ENCODE peak calls at places on chromosome 21, in five cellular contexts. C is stomach, W is posterior cingulate gyrus, D is body of pancreas, Z is renal cortical epithelial cell. K is an unnamed sample.

GRCh38 chr21:14088391-14088790 is 122.4 kb downstream of the LIPI start:
- DNase-seq in C (no peak), Z (no peak), W (no peak), D (no peak), K (no peak)

GRCh38 chr21:36913247-36914169 is 53.0 kb downstream of the HLCS start:
- DNase-seq in D (no peak), Z (no peak), C (no peak), W (no peak), K (no peak)

GRCh38 chr21:45970674-45971486 is 10.7 kb upstream of the COL6A1 start:
- DNase-seq in W (peak), D (peak), C (no peak), Z (no peak), K (no peak)

GRCh38 chr21:17903029-17903806 is 84.1 kb upstream of the C21orf91 start:
- DNase-seq in D (no peak), C (no peak), Z (peak), W (no peak), K (no peak)

GRCh38 chr21:38631171-38631570 is 132.9 kb upstream of the ERG start:
- DNase-seq in Z (no peak), W (no peak), C (no peak), D (no peak), K (no peak)

GRCh38 chr21:45818904-45819285 is 162.7 kb upstream of the COL6A1 start:
- DNase-seq in C (no peak), D (no peak), W (no peak), Z (peak), K (no peak)

GRCh38 chr21:43467785-43468184 is 40.9 kb upstream of the SIK1 start:
- DNase-seq in D (no peak), Z (no peak), C (no peak), W (no peak), K (no peak)

GRCh38 chr21:20292280-20292679 is 705.9 kb upstream of the NCAM2 start:
- DNase-seq in W (no peak), C (no peak), Z (no peak), D (no peak), K (no peak)

GRCh38 chr21:15586752-15587436 is 142.9 kb upstream of the USP25 start:
- DNase-seq in D (no peak), Z (no peak), C (no peak), W (no peak), K (no peak)

GRCh38 chr21:43318841-43319781 is 107.8 kb downstream of the SIK1 start:
- DNase-seq in W (peak), Z (no peak), D (no peak), C (no peak), K (no peak)

GRCh38 chr21:33198346-33199135 is 31.2 kb upstream of the IFNAR2 start:
- DNase-seq in W (no peak), C (no peak), D (peak), Z (no peak), K (peak)

GRCh38 chr21:43984905-43985689 is 27.0 kb upstream of the TRAPPC10 start:
- DNase-seq in C (no peak), Z (peak), D (no peak), W (peak), K (no peak)

GRCh38 chr21:39161064-39161463 is 22.2 kb downstream of the PSMG1 start:
- DNase-seq in Z (no peak), C (no peak), W (no peak), D (no peak), K (no peak)

GRCh38 chr21:42098957-42099547 is 27.9 kb downstream of the UMODL1 start:
- DNase-seq in W (no peak), D (no peak), Z (no peak), C (no peak), K (no peak)

GRCh38 chr21:43355196-43355924 is 71.6 kb downstream of the SIK1 start:
- DNase-seq in C (no peak), W (no peak), Z (no peak), D (no peak), K (no peak)

GRCh38 chr21:45613396-45613795 is 30.1 kb upstream of the PCBP3 start:
- DNase-seq in Z (no peak), C (no peak), D (no peak), W (peak), K (no peak)

GRCh38 chr21:18058731-18059398 is 185.8 kb upstream of the CHODL start:
- DNase-seq in W (no peak), C (no peak), Z (no peak), D (no peak), K (no peak)

GRCh38 chr21:34498623-34499022 is 13.4 kb downstream of the KCNE1 start:
- DNase-seq in C (no peak), Z (no peak), D (no peak), W (no peak), K (peak)

GRCh38 chr21:34688145-34688544 is 19.4 kb downstream of the CLIC6 start:
- DNase-seq in C (no peak), Z (no peak), D (no peak), W (no peak), K (no peak)

GRCh38 chr21:31408306-31409088 is 64.4 kb upstream of the TIAM1 start:
- DNase-seq in Z (no peak), C (no peak), W (no peak), D (no peak), K (no peak)

GRCh38 chr21:42319368-42319767 is 4.2 kb upstream of the TFF3 start:
- DNase-seq in W (no peak), Z (no peak), C (no peak), D (no peak), K (no peak)

GRCh38 chr21:16125274-16125673 is 395.5 kb downstream of the USP25 start:
- DNase-seq in Z (no peak), D (no peak), C (no peak), W (no peak), K (no peak)

GRCh38 chr21:34536820-34537219 is 24.8 kb upstream of the KCNE1 start:
- DNase-seq in Z (peak), W (no peak), D (no peak), C (no peak), K (no peak)